ENCODE peak calls at places on chromosomes 13 and 19, in six cellular contexts. One of them, this sample, is unnamed.

GRCh38 chr19:30391052-30391451 is 18.9 kb downstream of the ZNF536 start:
- DNase-seq in GM12865: no peak
- DNase-seq in kidney epithelial cell: no peak
- DNase-seq in esophagus squamous epithelium: no peak
- DNase-seq in CD8-positive, alpha-beta T cell: no peak
- DNase-seq in glutamatergic neuron: no peak
- DNase-seq in this sample: no peak

GRCh38 chr13:25872871-25873607 is 178.8 kb downstream of the SHISA2 start:
- DNase-seq in GM12865: no peak
- DNase-seq in kidney epithelial cell: no peak
- DNase-seq in esophagus squamous epithelium: no peak
- DNase-seq in CD8-positive, alpha-beta T cell: no peak
- DNase-seq in glutamatergic neuron: no peak
- DNase-seq in this sample: no peak

GRCh38 chr13:62250501-62251175 is 835.0 kb upstream of the PCDH20 start:
- DNase-seq in GM12865: no peak
- DNase-seq in kidney epithelial cell: no peak
- DNase-seq in esophagus squamous epithelium: no peak
- DNase-seq in CD8-positive, alpha-beta T cell: no peak
- DNase-seq in glutamatergic neuron: no peak
- DNase-seq in this sample: no peak

GRCh38 chr13:27619711-27620376 is 485 bp downstream of the LNX2 start:
- DNase-seq in GM12865: peak; percentile 62
- DNase-seq in kidney epithelial cell: no peak
- DNase-seq in esophagus squamous epithelium: no peak
- DNase-seq in CD8-positive, alpha-beta T cell: peak; percentile 50
- DNase-seq in glutamatergic neuron: peak; percentile 59
- DNase-seq in this sample: peak; percentile 62

GRCh38 chr19:20558011-20558410 is 7.6 kb downstream of the ZNF737 start:
- DNase-seq in GM12865: no peak
- DNase-seq in kidney epithelial cell: no peak
- DNase-seq in esophagus squamous epithelium: no peak
- DNase-seq in CD8-positive, alpha-beta T cell: no peak
- DNase-seq in glutamatergic neuron: peak; percentile 40
- DNase-seq in this sample: no peak

GRCh38 chr13:23794267-23795161 is 94.7 kb downstream of the MIPEP start:
- DNase-seq in GM12865: peak; percentile 87
- DNase-seq in kidney epithelial cell: no peak
- DNase-seq in esophagus squamous epithelium: no peak
- DNase-seq in CD8-positive, alpha-beta T cell: no peak
- DNase-seq in glutamatergic neuron: no peak
- DNase-seq in this sample: peak; percentile 39

GRCh38 chr13:102484329-102484728 is 82.5 kb upstream of the FGF14 start:
- DNase-seq in GM12865: no peak
- DNase-seq in kidney epithelial cell: no peak
- DNase-seq in esophagus squamous epithelium: no peak
- DNase-seq in CD8-positive, alpha-beta T cell: no peak
- DNase-seq in glutamatergic neuron: no peak
- DNase-seq in this sample: no peak

GRCh38 chr19:6048808-6049405 is 61.4 kb downstream of the RFX2 start:
- DNase-seq in GM12865: peak; percentile 81
- DNase-seq in kidney epithelial cell: no peak
- DNase-seq in esophagus squamous epithelium: no peak
- DNase-seq in CD8-positive, alpha-beta T cell: peak; percentile 80
- DNase-seq in glutamatergic neuron: peak; percentile 82
- DNase-seq in this sample: peak; percentile 92

GRCh38 chr13:44573790-44574465 is 2.2 kb downstream of the TSC22D1 start:
- DNase-seq in GM12865: peak; percentile 53
- DNase-seq in kidney epithelial cell: no peak
- DNase-seq in esophagus squamous epithelium: no peak
- DNase-seq in CD8-positive, alpha-beta T cell: no peak
- DNase-seq in glutamatergic neuron: peak; percentile 40
- DNase-seq in this sample: peak; percentile 21

GRCh38 chr13:34459856-34460255 is 482.2 kb upstream of the NBEA start:
- DNase-seq in GM12865: peak; percentile 0
- DNase-seq in kidney epithelial cell: no peak
- DNase-seq in esophagus squamous epithelium: no peak
- DNase-seq in CD8-positive, alpha-beta T cell: no peak
- DNase-seq in glutamatergic neuron: no peak
- DNase-seq in this sample: no peak

GRCh38 chr13:75929074-75929473 is 292.9 kb downstream of the LMO7 start:
- DNase-seq in GM12865: no peak
- DNase-seq in kidney epithelial cell: no peak
- DNase-seq in esophagus squamous epithelium: no peak
- DNase-seq in CD8-positive, alpha-beta T cell: no peak
- DNase-seq in glutamatergic neuron: no peak
- DNase-seq in this sample: no peak

GRCh38 chr19:37078717-37079032 is 442 bp downstream of the ZNF420 start:
- DNase-seq in GM12865: no peak
- DNase-seq in kidney epithelial cell: no peak
- DNase-seq in esophagus squamous epithelium: no peak
- DNase-seq in CD8-positive, alpha-beta T cell: no peak
- DNase-seq in glutamatergic neuron: no peak
- DNase-seq in this sample: no peak

GRCh38 chr19:45114116-45114515 is 21.1 kb downstream of the PPP1R37 start:
- DNase-seq in GM12865: no peak
- DNase-seq in kidney epithelial cell: no peak
- DNase-seq in esophagus squamous epithelium: no peak
- DNase-seq in CD8-positive, alpha-beta T cell: no peak
- DNase-seq in glutamatergic neuron: no peak
- DNase-seq in this sample: no peak

GRCh38 chr13:110475117-110475516 is 86.4 kb downstream of the RAB20 start:
- DNase-seq in GM12865: no peak
- DNase-seq in kidney epithelial cell: no peak
- DNase-seq in esophagus squamous epithelium: no peak
- DNase-seq in CD8-positive, alpha-beta T cell: no peak
- DNase-seq in glutamatergic neuron: no peak
- DNase-seq in this sample: no peak

GRCh38 chr19:22784051-22784450 is at the start of gene ZNF99:
- DNase-seq in GM12865: no peak
- DNase-seq in kidney epithelial cell: no peak
- DNase-seq in esophagus squamous epithelium: no peak
- DNase-seq in CD8-positive, alpha-beta T cell: no peak
- DNase-seq in glutamatergic neuron: no peak
- DNase-seq in this sample: no peak

GRCh38 chr19:51664997-51665396 is 18.4 kb upstream of the SIGLEC14 start:
- DNase-seq in GM12865: no peak
- DNase-seq in kidney epithelial cell: no peak
- DNase-seq in esophagus squamous epithelium: no peak
- DNase-seq in CD8-positive, alpha-beta T cell: no peak
- DNase-seq in glutamatergic neuron: no peak
- DNase-seq in this sample: no peak
- TF ChIP-seq CTCF in GM12865: no peak
- TF ChIP-seq CTCF in kidney epithelial cell: peak; percentile 5
- TF ChIP-seq CTCF in esophagus squamous epithelium: no peak
- TF ChIP-seq CTCF in CD8-positive, alpha-beta T cell: no peak
- TF ChIP-seq CTCF in glutamatergic neuron: peak; percentile 26
- TF ChIP-seq CTCF in this sample: no peak

DNA sequence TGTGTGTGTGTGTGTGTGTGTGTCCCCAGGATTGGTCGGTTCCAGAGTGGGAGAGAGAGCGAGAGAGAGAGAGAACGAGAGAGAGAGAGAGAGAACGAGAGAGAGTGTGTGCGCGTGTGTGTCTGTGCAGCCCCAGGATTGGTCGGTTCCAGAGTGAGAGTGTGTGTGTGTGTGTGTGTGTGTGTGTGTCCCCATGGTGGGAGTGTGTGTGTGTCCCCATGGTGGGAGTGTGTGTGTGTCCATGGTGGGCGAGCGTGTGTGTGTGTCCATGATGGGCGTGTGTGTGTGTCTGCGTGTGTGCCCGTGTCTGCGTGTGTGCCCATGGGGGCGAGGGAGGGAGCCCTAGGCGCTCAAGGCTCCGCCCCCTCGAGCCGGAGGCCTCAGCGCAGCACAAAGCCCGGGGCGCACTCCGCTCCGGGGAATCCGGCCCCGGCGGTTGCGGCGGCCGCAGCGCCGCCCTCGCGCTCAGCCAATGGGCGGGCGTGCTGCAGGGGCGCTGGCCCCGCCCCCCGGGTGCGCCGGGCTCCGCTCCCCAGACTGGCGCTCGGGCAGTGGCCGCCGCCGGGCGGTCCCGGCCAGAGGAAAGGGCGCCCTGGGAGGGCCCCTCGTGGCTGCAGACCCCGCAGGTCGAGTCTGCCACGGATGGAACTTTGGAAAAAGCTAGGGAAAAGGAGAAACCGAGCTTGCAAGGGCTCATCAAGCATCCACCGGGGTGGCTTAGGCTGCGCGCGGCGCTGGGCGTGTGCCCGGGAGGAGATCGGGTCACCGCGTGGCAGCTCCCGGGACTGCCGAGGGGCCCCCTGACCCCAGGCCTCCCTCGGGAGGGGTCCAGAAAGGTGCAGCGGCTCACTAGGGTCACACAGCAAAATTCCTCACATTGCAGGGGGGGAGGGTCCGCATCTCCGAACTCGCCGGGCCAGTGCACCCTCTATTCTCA is 96.2 kb downstream of the INSR start:
- DNase-seq in GM12865: peak; percentile 97
- DNase-seq in kidney epithelial cell: peak; percentile 62
- DNase-seq in esophagus squamous epithelium: peak; percentile 42
- DNase-seq in CD8-positive, alpha-beta T cell: peak; percentile 89
- DNase-seq in glutamatergic neuron: peak; percentile 94
- DNase-seq in this sample: peak; percentile 96
- TF ChIP-seq CTCF in GM12865: peak; percentile 32
- TF ChIP-seq CTCF in kidney epithelial cell: no peak
- TF ChIP-seq CTCF in esophagus squamous epithelium: peak; percentile 9
- TF ChIP-seq CTCF in CD8-positive, alpha-beta T cell: no peak
- TF ChIP-seq CTCF in glutamatergic neuron: peak; percentile 36
- TF ChIP-seq CTCF in this sample: no peak

GRCh38 chr19:1402411-1403070 is 1.2 kb upstream of the GAMT start:
- DNase-seq in GM12865: no peak
- DNase-seq in kidney epithelial cell: no peak
- DNase-seq in esophagus squamous epithelium: no peak
- DNase-seq in CD8-positive, alpha-beta T cell: no peak
- DNase-seq in glutamatergic neuron: no peak
- DNase-seq in this sample: no peak

GRCh38 chr19:1401889-1402217 is 511 bp upstream of the GAMT start:
- DNase-seq in GM12865: no peak
- DNase-seq in kidney epithelial cell: no peak
- DNase-seq in esophagus squamous epithelium: no peak
- DNase-seq in CD8-positive, alpha-beta T cell: no peak
- DNase-seq in glutamatergic neuron: no peak
- DNase-seq in this sample: no peak

GRCh38 chr19:1400281-1401137 is 833 bp downstream of the GAMT start:
- DNase-seq in GM12865: no peak
- DNase-seq in kidney epithelial cell: no peak
- DNase-seq in esophagus squamous epithelium: no peak
- DNase-seq in CD8-positive, alpha-beta T cell: no peak
- DNase-seq in glutamatergic neuron: peak; percentile 51
- DNase-seq in this sample: peak; percentile 67

GRCh38 chr19:1399745-1400144 is 1.6 kb downstream of the GAMT start:
- DNase-seq in GM12865: no peak
- DNase-seq in kidney epithelial cell: no peak
- DNase-seq in esophagus squamous epithelium: no peak
- DNase-seq in CD8-positive, alpha-beta T cell: no peak
- DNase-seq in glutamatergic neuron: no peak
- DNase-seq in this sample: no peak

DNA sequence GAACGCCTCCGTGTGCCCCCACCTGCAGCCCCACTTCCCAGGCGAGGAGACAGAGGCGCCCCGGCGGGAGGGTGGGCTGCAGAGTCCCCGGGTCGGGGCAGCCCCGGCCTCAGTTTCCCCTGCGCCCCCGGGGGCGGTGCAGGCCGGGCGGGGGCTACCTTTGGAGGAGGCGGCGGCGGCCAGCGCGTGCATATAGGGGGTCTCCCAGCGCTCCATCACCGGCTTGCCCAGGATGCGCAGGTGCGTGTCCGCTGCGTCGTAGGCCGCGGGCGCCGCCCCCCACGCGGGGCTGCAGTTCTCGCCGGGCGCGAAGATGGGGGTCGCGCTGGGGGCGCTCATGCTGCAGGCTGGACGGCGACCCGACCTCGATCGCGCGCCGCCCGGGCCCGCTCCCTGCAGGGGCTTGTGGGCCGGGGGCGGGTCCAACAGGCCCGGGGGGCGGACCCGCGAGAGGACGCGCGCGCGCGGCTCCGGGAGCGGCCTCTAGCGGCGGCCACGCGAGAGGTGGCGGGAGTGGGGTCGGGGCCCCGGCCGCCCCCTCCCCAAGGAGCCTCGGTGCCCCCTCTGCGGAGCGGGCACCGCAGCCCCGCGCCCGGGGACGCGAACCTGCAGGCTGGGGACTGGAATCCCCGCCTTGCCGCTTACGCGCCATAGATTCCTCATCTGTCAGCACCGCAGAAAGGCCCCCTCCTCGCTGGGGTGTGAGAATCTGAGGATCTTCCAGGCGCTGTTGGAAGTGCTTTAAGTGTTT is at the start of gene GAMT:
- DNase-seq in GM12865: peak; percentile 64
- DNase-seq in kidney epithelial cell: no peak
- DNase-seq in esophagus squamous epithelium: no peak
- DNase-seq in CD8-positive, alpha-beta T cell: peak; percentile 64
- DNase-seq in glutamatergic neuron: peak; percentile 61
- DNase-seq in this sample: peak; percentile 91
- TF ChIP-seq CTCF in GM12865: peak; percentile 52
- TF ChIP-seq CTCF in kidney epithelial cell: peak; percentile 7
- TF ChIP-seq CTCF in esophagus squamous epithelium: peak; percentile 56
- TF ChIP-seq CTCF in CD8-positive, alpha-beta T cell: peak; percentile 62
- TF ChIP-seq CTCF in glutamatergic neuron: no peak
- TF ChIP-seq CTCF in this sample: peak; percentile 69

GRCh38 chr13:46202188-46202795 is 9.4 kb upstream of the LRRC63 start:
- DNase-seq in GM12865: peak; percentile 22
- DNase-seq in kidney epithelial cell: no peak
- DNase-seq in esophagus squamous epithelium: no peak
- DNase-seq in CD8-positive, alpha-beta T cell: no peak
- DNase-seq in glutamatergic neuron: no peak
- DNase-seq in this sample: no peak

GRCh38 chr13:46202956-46203355 is 8.8 kb upstream of the LRRC63 start:
- DNase-seq in GM12865: no peak
- DNase-seq in kidney epithelial cell: no peak
- DNase-seq in esophagus squamous epithelium: no peak
- DNase-seq in CD8-positive, alpha-beta T cell: no peak
- DNase-seq in glutamatergic neuron: no peak
- DNase-seq in this sample: no peak

GRCh38 chr13:46198794-46199193 is 12.9 kb upstream of the LRRC63 start:
- DNase-seq in GM12865: no peak
- DNase-seq in kidney epithelial cell: no peak
- DNase-seq in esophagus squamous epithelium: no peak
- DNase-seq in CD8-positive, alpha-beta T cell: no peak
- DNase-seq in glutamatergic neuron: no peak
- DNase-seq in this sample: no peak

GRCh38 chr13:46195017-46195416 is 13.0 kb upstream of the LCP1 start:
- DNase-seq in GM12865: no peak
- DNase-seq in kidney epithelial cell: no peak
- DNase-seq in esophagus squamous epithelium: no peak
- DNase-seq in CD8-positive, alpha-beta T cell: no peak
- DNase-seq in glutamatergic neuron: no peak
- DNase-seq in this sample: no peak

DNA sequence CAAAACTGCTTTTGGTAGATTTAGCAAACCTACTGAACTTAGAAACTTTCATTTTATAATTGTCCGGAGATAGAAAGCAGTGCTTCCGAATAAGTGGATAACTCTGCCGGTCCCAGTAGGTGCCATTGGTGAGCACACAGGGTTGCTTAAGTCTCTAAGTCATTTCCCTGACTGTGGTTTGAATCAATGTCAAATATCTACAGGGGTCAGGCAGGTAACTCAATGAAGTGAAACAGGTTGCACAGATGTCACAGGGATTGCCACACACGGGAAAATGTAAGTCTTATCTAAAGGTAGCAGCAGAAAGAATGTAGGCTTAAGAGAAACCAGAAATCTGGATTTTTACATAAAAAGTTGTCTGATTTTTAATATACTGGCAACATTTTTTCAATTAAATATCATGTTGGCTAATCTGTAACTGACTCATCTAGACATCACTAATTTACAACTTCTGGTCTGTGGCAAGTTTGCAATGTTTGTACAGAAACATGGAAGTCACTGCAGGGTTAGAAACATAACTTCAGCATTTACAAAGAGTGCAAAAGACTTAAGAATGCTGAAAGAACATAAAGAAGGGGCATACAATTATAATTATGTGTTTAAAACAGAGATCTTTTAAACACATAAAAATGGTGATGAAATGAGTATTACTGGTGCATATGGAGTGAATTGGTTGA is 14.3 kb upstream of the LRRC63 start:
- DNase-seq in GM12865: no peak
- DNase-seq in kidney epithelial cell: peak; percentile 23
- DNase-seq in esophagus squamous epithelium: no peak
- DNase-seq in CD8-positive, alpha-beta T cell: no peak
- DNase-seq in glutamatergic neuron: no peak
- DNase-seq in this sample: no peak
- TF ChIP-seq CTCF in GM12865: no peak
- TF ChIP-seq CTCF in kidney epithelial cell: no peak
- TF ChIP-seq CTCF in esophagus squamous epithelium: no peak
- TF ChIP-seq CTCF in CD8-positive, alpha-beta T cell: no peak
- TF ChIP-seq CTCF in glutamatergic neuron: no peak
- TF ChIP-seq CTCF in this sample: no peak

This sample was measured in GM13976.